ENCODE peak calls at places on chromosomes 1 and 21, in nine cellular contexts. Q is tibial nerve; R is esophagus squamous epithelium; S is effector memory CD4-positive, alpha-beta T cell; L is neural progenitor cell; M is neuronal stem cell; F is adipocyte; T is thyroid gland; K is MM.1S. O is an unnamed sample.

GRCh38 chr21:38819719-38820147 is 14.0 kb downstream of the ETS2 start:
- DNase-seq in T (peak; percentile 93), S (no peak), K (no peak), Q (no peak), L (no peak), M (no peak), F (peak; percentile 67), R (no peak), O (no peak)

GRCh38 chr21:45295576-45296365 is 8.1 kb upstream of the POFUT2 start:
- DNase-seq in L (no peak), S (no peak), Q (no peak), F (peak; percentile 83), K (no peak), R (no peak), T (no peak), M (no peak), O (no peak)

GRCh38 chr1:88935522-88936222 is 44.3 kb upstream of the GTF2B start:
- DNase-seq in Q (no peak), F (peak; percentile 71), R (no peak), K (peak; percentile 47), S (peak; percentile 1), M (peak; percentile 11), L (peak; percentile 50), T (no peak), O (no peak)

GRCh38 chr1:226723640-226724532 is 15.2 kb downstream of the ITPKB start:
- DNase-seq in L (peak; percentile 77), R (no peak), S (no peak), Q (peak; percentile 68), K (no peak), F (peak; percentile 82), M (peak; percentile 65), T (peak; percentile 77), O (no peak)

GRCh38 chr1:938088-938683 is 14.5 kb downstream of the SAMD11 start:
- DNase-seq in K (peak; percentile 10), Q (no peak), R (no peak), S (no peak), F (peak; percentile 50), T (no peak), M (no peak), L (no peak), O (peak; percentile 65)

GRCh38 chr1:19310720-19311502 is 1.0 kb downstream of the AKR7A2 start:
- DNase-seq in L (peak; percentile 26), K (no peak), M (peak; percentile 6), Q (no peak), R (no peak), F (peak; percentile 41), S (no peak), T (peak; percentile 14), O (no peak)

GRCh38 chr1:87212431-87213125 is 116.1 kb upstream of the LMO4 start:
- DNase-seq in K (no peak), R (no peak), L (no peak), S (no peak), T (no peak), F (no peak), M (no peak), Q (no peak), O (no peak)

GRCh38 chr1:91997607-91998195 is 32.1 kb upstream of the EPHX4 start:
- DNase-seq in T (peak; percentile 49), K (peak; percentile 45), Q (no peak), M (peak; percentile 17), R (no peak), S (peak; percentile 24), L (peak; percentile 54), F (peak; percentile 80), O (peak; percentile 21)

GRCh38 chr1:14061204-14061603 is 361.2 kb downstream of the PRDM2 start:
- DNase-seq in M (no peak), T (no peak), K (no peak), R (no peak), L (no peak), F (no peak), S (no peak), Q (no peak), O (no peak)

GRCh38 chr21:34574984-34575529 is 39.9 kb downstream of the RCAN1 start:
- DNase-seq in S (no peak), R (no peak), L (no peak), K (no peak), M (no peak), T (no peak), Q (no peak), F (no peak), O (no peak)

GRCh38 chr1:2182376-2182775 is 12.2 kb downstream of the FAAP20 start:
- DNase-seq in L (no peak), M (no peak), R (no peak), S (no peak), K (no peak), T (no peak), F (no peak), Q (no peak), O (no peak)

GRCh38 chr1:4652631-4653327 is 1.6 kb upstream of the AJAP1 start:
- DNase-seq in T (peak; percentile 52), S (peak; percentile 23), K (peak; percentile 43), M (peak; percentile 62), F (peak; percentile 29), L (peak; percentile 80), R (no peak), Q (peak; percentile 30), O (peak; percentile 41)

GRCh38 chr1:42747125-42747524 is 7.1 kb upstream of the CLDN19 start:
- DNase-seq in L (peak; percentile 71), Q (no peak), R (no peak), T (peak; percentile 42), F (peak; percentile 19), S (peak; percentile 23), M (peak; percentile 39), K (no peak), O (peak; percentile 46)

GRCh38 chr1:17892225-17892624 is 137.1 kb downstream of the ACTL8 start:
- DNase-seq in K (no peak), M (no peak), L (no peak), R (no peak), S (no peak), Q (no peak), T (peak; percentile 77), F (no peak), O (peak; percentile 88)

GRCh38 chr1:199297901-199298300 is 659.1 kb downstream of the PTPRC start:
- DNase-seq in T (no peak), L (no peak), M (no peak), F (no peak), S (no peak), Q (no peak), K (no peak), R (no peak), O (no peak)

GRCh38 chr1:165369255-165369848 is 12.8 kb upstream of the LMX1A start:
- DNase-seq in Q (peak; percentile 62), L (peak; percentile 77), M (no peak), K (peak; percentile 64), T (peak; percentile 67), S (peak; percentile 14), R (no peak), F (peak; percentile 74), O (peak; percentile 56)

GRCh38 chr1:8423702-8424538 is 106.0 kb downstream of the SLC45A1 start:
- DNase-seq in K (no peak), T (peak; percentile 68), S (peak; percentile 34), Q (peak; percentile 42), M (peak; percentile 75), R (no peak), L (peak; percentile 90), F (peak; percentile 74), O (peak; percentile 54)

GRCh38 chr21:26945916-26946315 is 21.0 kb downstream of the ADAMTS5 start:
- DNase-seq in K (no peak), T (peak; percentile 93), M (no peak), L (no peak), R (no peak), S (no peak), F (no peak), Q (no peak), O (peak; percentile 5)

GRCh38 chr1:11639372-11639771 is 14.9 kb downstream of the FBXO2 start:
- DNase-seq in L (no peak), T (no peak), F (no peak), M (no peak), Q (no peak), S (no peak), R (no peak), K (no peak), O (no peak)

GRCh38 chr1:93740141-93740540 is 58.5 kb upstream of the BCAR3 start:
- DNase-seq in K (no peak), F (no peak), R (no peak), M (no peak), T (no peak), L (no peak), S (no peak), Q (no peak), O (no peak)

GRCh38 chr1:58804853-58805252 is 21.0 kb upstream of the JUN start:
- DNase-seq in S (no peak), M (no peak), L (no peak), F (no peak), Q (no peak), R (no peak), K (peak; percentile 41), T (no peak), O (no peak)

GRCh38 chr1:205827623-205828022 is 14.6 kb upstream of the SLC41A1 start:
- DNase-seq in S (no peak), L (peak; percentile 47), K (no peak), Q (no peak), R (no peak), M (no peak), F (no peak), T (no peak), O (peak; percentile 33)

GRCh38 chr1:6108937-6109636 is 63.4 kb downstream of the KCNAB2 start:
- DNase-seq in M (no peak), F (peak; percentile 47), T (no peak), R (no peak), Q (no peak), K (peak; percentile 24), L (peak; percentile 66), S (no peak), O (no peak)
- H3K27me3 ChIP-seq in M (peaks cover 6% of the 10 kb centered on the region), F (peaks cover 60% of the 10 kb centered on the region), T (no peaks in the 10 kb centered on the region), R (no peaks in the 10 kb centered on the region), Q (no peaks in the 10 kb centered on the region), K (peaks cover 66% of the 10 kb centered on the region), L (peaks cover 10% of the 10 kb centered on the region), S (no peaks in the 10 kb centered on the region), O (no peaks in the 10 kb centered on the region)

GRCh38 chr1:172485626-172486025 is 41.8 kb upstream of the PIGC start:
- DNase-seq in Q (no peak), K (no peak), R (no peak), L (no peak), T (no peak), M (no peak), F (no peak), S (no peak), O (no peak)
- H3K27me3 ChIP-seq in Q (no peaks in the 10 kb centered on the region), K (no peaks in the 10 kb centered on the region), R (no peaks in the 10 kb centered on the region), L (peaks cover 36% of the 10 kb centered on the region), T (no peaks in the 10 kb centered on the region), M (peaks cover 21% of the 10 kb centered on the region), F (peaks cover 26% of the 10 kb centered on the region), S (no peaks in the 10 kb centered on the region), O (no peaks in the 10 kb centered on the region)

DNA sequence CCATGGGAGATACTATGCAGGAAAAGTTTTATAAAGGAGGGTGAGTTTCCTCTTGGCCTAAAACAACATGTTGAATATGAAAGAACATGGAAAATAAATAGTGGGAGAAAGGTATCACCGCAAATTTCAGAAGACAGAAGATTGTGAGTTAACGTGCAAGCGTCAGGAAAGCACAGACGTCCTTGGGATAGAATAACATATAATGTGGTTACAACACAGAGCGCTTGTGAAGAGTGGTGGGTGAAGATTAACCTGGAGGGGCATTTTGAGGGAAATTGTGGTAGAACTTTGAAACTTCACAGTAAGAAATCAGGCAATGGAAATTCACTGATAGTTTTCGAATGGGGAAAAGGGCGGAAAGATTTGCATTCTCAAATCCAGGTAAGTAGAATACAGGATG is 47.3 kb downstream of the NEGR1 start:
- DNase-seq in L (no peak), M (no peak), K (no peak), F (no peak), S (no peak), R (no peak), Q (no peak), T (no peak), O (no peak)
- H3K27me3 ChIP-seq in L (no peaks in the 10 kb centered on the region), M (no peaks in the 10 kb centered on the region), K (no peaks in the 10 kb centered on the region), F (no peaks in the 10 kb centered on the region), S (no peaks in the 10 kb centered on the region), R (no peaks in the 10 kb centered on the region), Q (no peaks in the 10 kb centered on the region), T (no peaks in the 10 kb centered on the region), O (no peaks in the 10 kb centered on the region)

GRCh38 chr1:3277623-3278022 is 176.8 kb upstream of the ARHGEF16 start:
- DNase-seq in F (no peak), K (no peak), M (no peak), S (no peak), T (no peak), L (no peak), Q (no peak), R (no peak), O (no peak)
- H3K27me3 ChIP-seq in F (peaks cover 38% of the 10 kb centered on the region), K (peaks cover 94% of the 10 kb centered on the region), M (peaks cover 89% of the 10 kb centered on the region), S (no peaks in the 10 kb centered on the region), T (no peaks in the 10 kb centered on the region), L (no peaks in the 10 kb centered on the region), Q (no peaks in the 10 kb centered on the region), R (no peaks in the 10 kb centered on the region), O (no peaks in the 10 kb centered on the region)

O was measured in body of pancreas.